ENCODE peak calls at places on chromosomes 7 and 10, in seven cellular contexts. X, B, E, I, N, T and O are unnamed samples.

GRCh38 chr10:133257489-133258065 is 19.1 kb downstream of the ADAM8 start:
- DNase-seq in B (peak; percentile 63), E (no peak), I (no peak), T (no peak), N (peak; percentile 26), X (peak; percentile 23), O (peak; percentile 52)

GRCh38 chr7:17090751-17091150 is 207.7 kb upstream of the AHR start:
- DNase-seq in N (peak; percentile 78), E (no peak), B (no peak), X (no peak), T (no peak), I (peak; percentile 85), O (no peak)

GRCh38 chr10:112565434-112566053 is 118.5 kb downstream of the VTI1A start:
- DNase-seq in T (no peak), I (peak; percentile 54), B (peak; percentile 49), X (peak; percentile 78), N (peak; percentile 84), E (no peak), O (peak; percentile 76)

GRCh38 chr10:100735345-100736143 is 9.8 kb upstream of the PAX2 start:
- DNase-seq in B (no peak), N (no peak), I (no peak), X (no peak), E (no peak), T (no peak), O (no peak)

GRCh38 chr10:58299580-58299979 is 30.6 kb downstream of the CISD1 start:
- DNase-seq in E (peak; percentile 38), B (peak; percentile 81), N (peak; percentile 51), T (peak; percentile 7), I (peak; percentile 63), X (peak; percentile 76), O (peak; percentile 46)

GRCh38 chr10:59063491-59063890 is 113.0 kb upstream of the PHYHIPL start:
- DNase-seq in I (no peak), B (no peak), E (no peak), T (no peak), X (no peak), N (no peak), O (peak; percentile 64)

GRCh38 chr7:130917669-130918128 is 183.7 kb upstream of the KLF14 start:
- DNase-seq in N (peak; percentile 73), E (no peak), I (peak; percentile 64), T (no peak), B (no peak), X (no peak), O (no peak)

GRCh38 chr7:431658-432111 is 88.0 kb downstream of the PDGFA start:
- DNase-seq in X (no peak), B (no peak), I (no peak), E (no peak), T (no peak), N (peak; percentile 24), O (no peak)

GRCh38 chr7:462173-463103 is 57.2 kb downstream of the PDGFA start:
- DNase-seq in I (no peak), X (no peak), T (no peak), N (no peak), E (no peak), B (no peak), O (no peak)

GRCh38 chr7:76047305-76047810 is 442 bp downstream of the STYXL1 start:
- DNase-seq in T (no peak), E (no peak), I (peak; percentile 16), B (no peak), X (no peak), N (peak; percentile 21), O (peak; percentile 43)

GRCh38 chr7:124022551-124022950 is 10.3 kb downstream of the TMEM229A start:
- DNase-seq in B (no peak), X (no peak), I (no peak), T (no peak), E (no peak), N (no peak), O (no peak)

GRCh38 chr7:142859829-142860228 is 5.0 kb downstream of the EPHB6 start:
- DNase-seq in B (no peak), T (no peak), N (peak; percentile 56), I (no peak), E (no peak), X (no peak), O (peak; percentile 27)

GRCh38 chr10:12469345-12469744 is 120.0 kb downstream of the CAMK1D start:
- DNase-seq in T (no peak), N (no peak), B (no peak), X (no peak), I (no peak), E (no peak), O (no peak)

GRCh38 chr10:32905466-32905865 is 52.6 kb downstream of the ITGB1 start:
- DNase-seq in T (no peak), X (no peak), E (no peak), N (no peak), B (no peak), I (no peak), O (peak; percentile 78)

GRCh38 chr10:122417667-122418066 is 36.8 kb upstream of the ARMS2 start:
- DNase-seq in I (no peak), T (no peak), N (no peak), B (no peak), E (no peak), X (no peak), O (no peak)

GRCh38 chr7:130829415-130829814 is 95.4 kb upstream of the KLF14 start:
- DNase-seq in B (no peak), I (no peak), T (no peak), N (no peak), X (no peak), E (no peak), O (no peak)

GRCh38 chr7:31368620-31369019 is 28.1 kb upstream of the NEUROD6 start:
- DNase-seq in I (no peak), B (no peak), E (no peak), X (peak; percentile 76), N (no peak), T (no peak), O (no peak)